ENCODE peak calls at places on chromosomes 2 and 18, in five cellular contexts. P, C, G, W and T are unnamed samples.
A peak's percentile ranks its signal among the peaks of the same experiment; 100 is the strongest.

GRCh38 chr2:231701456-231702373 is 6.6 kb upstream of the PTMA start:
- DNase-seq in P (peak; percentile 88), C (no peak), G (no peak), W (peak; percentile 2), T (no peak)

GRCh38 chr2:232073699-232074098 is 112.2 kb downstream of the DIS3L2 start:
- DNase-seq in P (no peak), C (no peak), G (no peak), W (no peak), T (no peak)

GRCh38 chr2:159712929-159713575 is 746 bp downstream of the MARCHF7 start:
- DNase-seq in P (no peak), C (no peak), G (no peak), W (no peak), T (no peak)

GRCh38 chr2:98084869-98085238 is 2.1 kb upstream of the VWA3B start:
- DNase-seq in P (no peak), C (no peak), G (no peak), W (no peak), T (no peak)

GRCh38 chr2:112033600-112033999 is 21.5 kb upstream of the TMEM87B start:
- DNase-seq in P (no peak), C (no peak), G (no peak), W (no peak), T (no peak)

GRCh38 chr18:36187138-36187825 is at the start of gene MOCOS:
- DNase-seq in P (peak; percentile 80), C (peak; percentile 90), G (peak; percentile 24), W (peak; percentile 89), T (no peak)

GRCh38 chr2:181752301-181752700 is 72.0 kb upstream of the NEUROD1 start:
- DNase-seq in P (no peak), C (no peak), G (no peak), W (no peak), T (no peak)

GRCh38 chr18:79925656-79925979 is 25.8 kb downstream of the SLC66A2 start:
- DNase-seq in P (peak; percentile 42), C (peak; percentile 1), G (no peak), W (no peak), T (no peak)

GRCh38 chr2:196925445-196925767 is 1.1 kb downstream of the PGAP1 start:
- DNase-seq in P (no peak), C (no peak), G (peak; percentile 4), W (peak; percentile 38), T (no peak)

GRCh38 chr18:37124511-37124910 is 295.6 kb downstream of the KIAA1328 start:
- DNase-seq in P (no peak), C (no peak), G (no peak), W (no peak), T (no peak)

GRCh38 chr18:32389868-32390267 is 80.8 kb downstream of the GAREM1 start:
- DNase-seq in P (peak; percentile 69), C (no peak), G (no peak), W (no peak), T (no peak)

GRCh38 chr2:20626698-20627471 is 24.0 kb downstream of the HS1BP3 start:
- DNase-seq in P (no peak), C (no peak), G (no peak), W (no peak), T (no peak)

DNA sequence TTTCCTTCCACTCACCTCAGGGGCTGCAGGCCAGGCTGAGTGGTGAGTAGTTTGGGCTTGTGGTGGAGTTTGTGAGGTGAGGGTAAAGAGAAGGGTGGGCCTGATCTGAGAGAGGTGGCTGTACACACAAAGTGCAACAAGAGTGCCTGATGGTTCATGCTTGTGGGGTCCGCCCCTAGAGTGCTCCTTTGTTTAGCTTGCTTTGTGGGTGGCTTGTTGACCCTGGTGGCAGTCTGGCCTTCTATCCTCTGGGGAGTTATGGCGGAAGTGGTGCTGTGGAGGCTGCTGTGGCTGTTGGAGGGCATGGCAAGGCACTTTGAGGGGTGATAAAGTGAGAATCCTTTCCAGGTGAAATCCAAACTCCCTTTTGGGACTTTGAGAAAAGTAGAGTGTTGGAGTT is 10.6 kb downstream of the UBE2F start:
- DNase-seq in P (no peak), C (no peak), G (no peak), W (no peak), T (no peak)
- H3K4me3 ChIP-seq in P (no peak overlapping the region), C (no peak overlapping the region), G (no peak overlapping the region), W (no peak overlapping the region), T (no peak overlapping the region)

GRCh38 chr2:62065243-62065642 is 130.7 kb upstream of the B3GNT2 start:
- DNase-seq in P (no peak), C (no peak), G (no peak), W (no peak), T (no peak)

GRCh38 chr2:62071760-62072680 is 123.9 kb upstream of the B3GNT2 start:
- DNase-seq in P (no peak), C (no peak), G (no peak), W (no peak), T (no peak)

GRCh38 chr2:62074233-62074632 is 121.7 kb upstream of the B3GNT2 start:
- DNase-seq in P (no peak), C (peak; percentile 28), G (no peak), W (peak; percentile 22), T (no peak)

DNA sequence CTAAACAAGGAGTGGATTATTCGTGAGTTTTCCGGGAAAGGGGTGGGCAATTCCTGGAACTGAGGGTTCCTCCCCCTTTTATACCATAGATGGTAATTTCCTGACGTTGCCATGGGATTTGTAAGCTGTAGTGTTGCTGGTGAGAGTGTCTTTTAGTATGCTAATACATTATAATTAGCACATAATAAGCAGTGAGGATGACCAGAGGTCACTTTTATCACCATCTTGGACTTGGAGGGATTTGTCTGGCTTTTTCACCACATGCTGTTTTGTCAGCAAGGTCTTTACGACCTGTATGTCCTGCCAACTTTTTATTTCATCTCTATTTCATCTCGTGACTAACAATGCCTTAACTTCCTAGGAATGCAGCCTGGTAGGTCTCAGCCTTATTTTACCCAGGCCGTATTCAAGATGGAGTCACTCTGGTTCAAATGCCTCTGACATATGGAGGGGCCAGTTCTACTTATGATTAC is 124.8 kb upstream of the B3GNT2 start:
- DNase-seq in P (no peak), C (peak; percentile 29), G (no peak), W (no peak), T (no peak)
- H3K9me3 ChIP-seq in P (no peaks in the 10 kb centered on the region), C (peaks cover 10% of the 10 kb centered on the region), G (no peaks in the 10 kb centered on the region), W (no peaks in the 10 kb centered on the region), T (peaks cover 3% of the 10 kb centered on the region)

GRCh38 chr2:270861-271260 is 6.1 kb downstream of the ACP1 start:
- DNase-seq in P (no peak), C (no peak), G (no peak), W (no peak), T (no peak)
- H3K4me1 ChIP-seq in P (peaks cover 22% of the 10 kb centered on the region), C (peaks cover 28% of the 10 kb centered on the region), G (peaks cover 35% of the 10 kb centered on the region), W (peaks cover 4% of the 10 kb centered on the region), T (peaks cover 2% of the 10 kb centered on the region)

GRCh38 chr18:55265916-55266488 is 306.7 kb upstream of the CCDC68 start:
- DNase-seq in P (no peak), C (no peak), G (no peak), W (no peak), T (no peak)
- H3K4me3 ChIP-seq in P (no peak overlapping the region), C (no peak overlapping the region), G (no peak overlapping the region), W (no peak overlapping the region), T (no peak overlapping the region)

DNA sequence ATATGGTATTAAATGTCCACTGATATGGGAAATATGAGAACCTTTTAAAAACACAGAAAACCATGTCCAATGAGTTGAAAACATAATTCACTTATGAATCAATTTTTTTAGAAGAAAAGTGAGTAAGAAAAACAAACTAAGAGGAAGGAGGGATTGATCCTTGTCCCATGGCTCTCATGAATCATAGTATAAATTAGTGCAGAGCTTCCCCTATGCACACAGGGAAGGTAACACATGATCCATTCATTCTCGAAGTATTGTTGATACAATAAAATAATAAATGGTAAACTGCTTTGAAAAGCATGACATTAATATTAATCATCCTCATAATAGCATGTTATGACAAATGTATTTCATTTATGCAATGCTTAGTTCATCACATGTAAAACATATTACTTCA is 872.0 kb upstream of the CNTNAP5 start:
- DNase-seq in P (no peak), C (no peak), G (no peak), W (no peak), T (no peak)
- H3K9me3 ChIP-seq in P (no peaks in the 10 kb centered on the region), C (no peaks in the 10 kb centered on the region), G (no peaks in the 10 kb centered on the region), W (no peaks in the 10 kb centered on the region), T (no peaks in the 10 kb centered on the region)

GRCh38 chr2:158184001-158184400 is 82.3 kb downstream of the UPP2 start:
- DNase-seq in P (no peak), C (no peak), G (no peak), W (no peak), T (no peak)
- H3K4me1 ChIP-seq in P (no peaks in the 10 kb centered on the region), C (no peaks in the 10 kb centered on the region), G (no peaks in the 10 kb centered on the region), W (no peaks in the 10 kb centered on the region), T (peaks cover 4% of the 10 kb centered on the region)

DNA sequence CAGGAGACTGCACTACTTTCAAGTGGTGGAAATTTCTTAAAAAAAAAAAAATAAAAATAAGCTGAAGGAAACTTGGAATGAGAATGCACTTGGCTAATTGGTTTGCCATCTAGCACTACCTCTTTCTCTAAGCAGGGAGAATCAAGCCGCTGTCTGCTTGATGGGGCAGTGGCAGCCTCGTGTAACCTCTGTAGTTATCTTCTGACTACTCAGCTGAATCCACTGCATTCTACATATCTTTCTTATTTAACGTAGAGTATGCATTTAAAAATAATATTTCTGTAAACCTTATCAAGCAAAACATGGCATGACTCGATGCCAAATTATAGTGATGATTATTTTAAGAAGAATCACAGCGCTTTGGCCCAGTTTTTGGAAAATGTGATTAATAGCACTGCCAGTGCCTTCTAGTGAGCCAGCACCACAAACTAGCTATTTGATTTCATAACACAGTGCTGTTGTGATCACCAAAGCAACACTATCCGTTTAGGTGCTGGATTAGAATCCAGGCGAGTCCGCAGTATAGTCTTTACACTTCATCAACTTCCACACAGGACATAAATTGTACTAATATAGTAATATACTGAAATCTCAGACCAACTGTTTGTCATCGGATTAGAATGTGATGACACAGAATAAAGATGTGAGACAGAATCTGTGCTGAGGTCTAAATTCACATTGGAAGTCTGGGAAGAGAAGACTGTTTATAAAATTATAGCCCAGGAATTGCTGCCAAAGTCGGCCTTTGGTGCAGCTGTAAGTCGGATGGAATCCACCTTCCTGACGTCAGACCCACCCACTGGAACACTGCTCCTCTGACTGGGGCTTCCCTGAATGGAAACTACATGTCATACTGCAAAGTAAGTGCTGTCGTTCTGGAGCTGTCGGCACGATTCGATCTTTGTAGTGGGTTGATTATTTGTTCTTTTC is 136.5 kb upstream of the ETAA1 start:
- DNase-seq in P (peak; percentile 82), C (no peak), G (no peak), W (no peak), T (no peak)
- H3K4me3 ChIP-seq in P (no peak overlapping the region), C (no peak overlapping the region), G (no peak overlapping the region), W (no peak overlapping the region), T (no peak overlapping the region)

GRCh38 chr18:12654971-12655370 is 2.9 kb downstream of the SPIRE1 start:
- DNase-seq in P (no peak), C (no peak), G (no peak), W (no peak), T (no peak)
- H3K9me3 ChIP-seq in P (no peaks in the 10 kb centered on the region), C (no peaks in the 10 kb centered on the region), G (no peaks in the 10 kb centered on the region), W (no peaks in the 10 kb centered on the region), T (no peaks in the 10 kb centered on the region)